ENCODE peak calls at places on chromosomes 3 and 15, in seven cellular contexts. C is esophagus squamous epithelium; E is sciatic nerve; K is stimulated activated CD4-positive, alpha-beta T cell treated with anti-CD3 and anti-CD28 coated beads, Interleukin-15, amount 100 ng/mL, for 1 hour; J is activated naive CD4-positive, alpha-beta T cell; L is non-pigmented ciliary epithelial cell; Z is neural crest cell. G is an unnamed sample.
A peak's percentile ranks its signal among the peaks of the same experiment; 100 is the strongest.

GRCh38 chr3:140636452-140637138 is 41.3 kb upstream of the TRIM42 start:
- DNase-seq in C (no peak), E (no peak), K (no peak), J (no peak), L (no peak), Z (no peak), G (no peak)

GRCh38 chr3:184335661-184336483 is 1.5 kb upstream of the FAM131A start:
- DNase-seq in C (peak; percentile 36), E (peak; percentile 95), K (peak; percentile 77), J (peak; percentile 86), L (no peak), Z (peak; percentile 82), G (no peak)

GRCh38 chr3:189720746-189721426 is 89.7 kb downstream of the TP63 start:
- DNase-seq in C (no peak), E (no peak), K (no peak), J (no peak), L (no peak), Z (no peak), G (no peak)

GRCh38 chr3:112774293-112774926 is 72.3 kb downstream of the CD200R1L start:
- DNase-seq in C (no peak), E (no peak), K (no peak), J (no peak), L (no peak), Z (no peak), G (no peak)

GRCh38 chr15:81809543-81809942 is 236.3 kb downstream of the MEX3B start:
- DNase-seq in C (no peak), E (no peak), K (no peak), J (no peak), L (no peak), Z (no peak), G (no peak)

GRCh38 chr15:65619636-65620290 is 2.0 kb upstream of the SLC24A1 start:
- DNase-seq in C (no peak), E (no peak), K (no peak), J (no peak), L (no peak), Z (no peak), G (no peak)

GRCh38 chr15:58124585-58124984 is 13.6 kb upstream of the AQP9 start:
- DNase-seq in C (no peak), E (no peak), K (no peak), J (no peak), L (no peak), Z (no peak), G (no peak)

GRCh38 chr15:51681303-51681963 is at the start of gene SCG3:
- DNase-seq in C (peak; percentile 5), E (peak; percentile 83), K (peak; percentile 3), J (peak; percentile 50), L (peak; percentile 9), Z (peak; percentile 86), G (no peak)

GRCh38 chr3:113638910-113639309 is 57.5 kb downstream of the USF3 start:
- DNase-seq in C (no peak), E (no peak), K (no peak), J (no peak), L (no peak), Z (no peak), G (no peak)

GRCh38 chr3:126646662-126647061 is 8.3 kb downstream of the TXNRD3 start:
- DNase-seq in C (no peak), E (no peak), K (no peak), J (no peak), L (no peak), Z (no peak), G (no peak)

GRCh38 chr15:29672446-29672845 is 149.8 kb downstream of the TJP1 start:
- DNase-seq in C (no peak), E (no peak), K (no peak), J (no peak), L (no peak), Z (no peak), G (no peak)

GRCh38 chr15:39486546-39487081 is 94.3 kb upstream of the THBS1 start:
- DNase-seq in C (no peak), E (no peak), K (no peak), J (no peak), L (no peak), Z (no peak), G (no peak)

GRCh38 chr15:22257668-22258401 is 177.5 kb downstream of the OR4M2 start:
- DNase-seq in C (no peak), E (no peak), K (no peak), J (no peak), L (no peak), Z (no peak), G (no peak)

GRCh38 chr15:87877114-87877810 is 379.3 kb downstream of the NTRK3 start:
- DNase-seq in C (no peak), E (no peak), K (no peak), J (no peak), L (peak; percentile 36), Z (no peak), G (no peak)

GRCh38 chr3:193190387-193190786 is 50.6 kb upstream of the PLAAT1 start:
- DNase-seq in C (no peak), E (no peak), K (no peak), J (no peak), L (no peak), Z (peak; percentile 13), G (no peak)

GRCh38 chr3:149174901-149175300 is 45.5 kb downstream of the HPS3 start:
- DNase-seq in C (no peak), E (no peak), K (no peak), J (no peak), L (no peak), Z (no peak), G (no peak)

GRCh38 chr3:175374705-175375104 is 515.6 kb downstream of the NAALADL2 start:
- DNase-seq in C (no peak), E (no peak), K (no peak), J (no peak), L (no peak), Z (no peak), G (no peak)

GRCh38 chr15:29278436-29279099 is 8.9 kb upstream of the NSMCE3 start:
- DNase-seq in C (no peak), E (no peak), K (no peak), J (no peak), L (peak; percentile 81), Z (no peak), G (no peak)

GRCh38 chr3:101950985-101951733 is 101.8 kb downstream of the NFKBIZ start:
- DNase-seq in C (no peak), E (no peak), K (no peak), J (no peak), L (no peak), Z (no peak), G (no peak)

GRCh38 chr3:57971975-57972374 is 36.2 kb upstream of the FLNB start:
- DNase-seq in C (no peak), E (no peak), K (no peak), J (no peak), L (no peak), Z (no peak), G (no peak)

GRCh38 chr3:1346386-1346785 is 253.6 kb downstream of the CNTN6 start:
- DNase-seq in C (no peak), E (no peak), K (no peak), J (no peak), L (no peak), Z (no peak), G (no peak)

GRCh38 chr15:77865106-77865630 is 212.3 kb downstream of the TBC1D2B start:
- DNase-seq in C (no peak), E (no peak), K (no peak), J (no peak), L (no peak), Z (no peak), G (no peak)

GRCh38 chr3:55750525-55750924 is 263.4 kb upstream of the WNT5A start:
- DNase-seq in C (no peak), E (no peak), K (no peak), J (no peak), L (peak; percentile 76), Z (no peak), G (no peak)

GRCh38 chr3:127820221-127820870 is 2.0 kb downstream of the MGLL start:
- DNase-seq in C (no peak), E (no peak), K (no peak), J (no peak), L (no peak), Z (no peak), G (no peak)

GRCh38 chr3:10744098-10744465 is 71.9 kb upstream of the SLC6A11 start:
- DNase-seq in C (no peak), E (no peak), K (no peak), J (no peak), L (no peak), Z (no peak), G (no peak)

GRCh38 chr15:93987068-93987467 is 244.3 kb upstream of the MCTP2 start:
- DNase-seq in C (no peak), E (no peak), K (no peak), J (no peak), L (no peak), Z (no peak), G (no peak)

GRCh38 chr15:34927726-34928125 is 41.8 kb downstream of the AQR start:
- DNase-seq in C (no peak), E (no peak), K (no peak), J (no peak), L (no peak), Z (no peak), G (no peak)

GRCh38 chr3:129793947-129794318 is 99.6 kb downstream of the TMCC1 start:
- DNase-seq in C (no peak), E (no peak), K (no peak), J (no peak), L (no peak), Z (peak; percentile 21), G (no peak)

G was measured in cortex of kidney.